ENCODE peak calls at places on chromosome 20, in eight cellular contexts. A is astrocyte, X is fibroblast of lung, J is K562, M is H1, O is neural progenitor cell, Z is endodermal cell, R is HCT116. D is an unnamed sample.
A peak's percentile ranks its signal among the peaks of the same experiment; 100 is the strongest.

GRCh38 chr20:17339000-17339399 is 112.2 kb downstream of the PCSK2 start:
- DNase-seq in A (no peak), X (no peak), J (no peak), M (no peak), O (no peak), Z (no peak), R (no peak), D (no peak)

GRCh38 chr20:35497780-35498189 is 31.7 kb downstream of the C20orf173 start:
- DNase-seq in A (no peak), X (no peak), J (no peak), M (no peak), O (no peak), Z (no peak), R (no peak), D (no peak)

GRCh38 chr20:25145131-25145530 is 50.4 kb upstream of the ENTPD6 start:
- DNase-seq in A (no peak), X (no peak), J (no peak), M (no peak), O (no peak), Z (no peak), R (no peak), D (no peak)

GRCh38 chr20:33811763-33812672 is 870 bp downstream of the CHMP4B start:
- DNase-seq in A (peak; percentile 75), X (peak; percentile 81), J (peak; percentile 61), M (peak; percentile 60), O (peak; percentile 39), Z (peak; percentile 72), R (no peak), D (no peak)

GRCh38 chr20:23435675-23436539 is 3.6 kb upstream of the CSTL1 start:
- DNase-seq in A (no peak), X (no peak), J (no peak), M (no peak), O (no peak), Z (peak; percentile 24), R (no peak), D (peak; percentile 49)

GRCh38 chr20:6679086-6679485 is 88.4 kb upstream of the BMP2 start:
- DNase-seq in A (no peak), X (no peak), J (no peak), M (no peak), O (no peak), Z (peak; percentile 64), R (no peak), D (no peak)

GRCh38 chr20:51411867-51412266 is 130.7 kb downstream of the NFATC2 start:
- DNase-seq in A (no peak), X (no peak), J (no peak), M (no peak), O (peak; percentile 28), Z (no peak), R (no peak), D (no peak)

GRCh38 chr20:56516631-56517030 is 7.9 kb upstream of the FAM209A start:
- DNase-seq in A (no peak), X (no peak), J (no peak), M (no peak), O (no peak), Z (no peak), R (no peak), D (no peak)

GRCh38 chr20:24721891-24722530 is 227.1 kb upstream of the CST7 start:
- DNase-seq in A (no peak), X (no peak), J (no peak), M (peak; percentile 28), O (no peak), Z (peak; percentile 21), R (no peak), D (no peak)

GRCh38 chr20:19274412-19275015 is 62.1 kb downstream of the SLC24A3 start:
- DNase-seq in A (no peak), X (no peak), J (no peak), M (no peak), O (no peak), Z (no peak), R (no peak), D (peak; percentile 66)

DNA sequence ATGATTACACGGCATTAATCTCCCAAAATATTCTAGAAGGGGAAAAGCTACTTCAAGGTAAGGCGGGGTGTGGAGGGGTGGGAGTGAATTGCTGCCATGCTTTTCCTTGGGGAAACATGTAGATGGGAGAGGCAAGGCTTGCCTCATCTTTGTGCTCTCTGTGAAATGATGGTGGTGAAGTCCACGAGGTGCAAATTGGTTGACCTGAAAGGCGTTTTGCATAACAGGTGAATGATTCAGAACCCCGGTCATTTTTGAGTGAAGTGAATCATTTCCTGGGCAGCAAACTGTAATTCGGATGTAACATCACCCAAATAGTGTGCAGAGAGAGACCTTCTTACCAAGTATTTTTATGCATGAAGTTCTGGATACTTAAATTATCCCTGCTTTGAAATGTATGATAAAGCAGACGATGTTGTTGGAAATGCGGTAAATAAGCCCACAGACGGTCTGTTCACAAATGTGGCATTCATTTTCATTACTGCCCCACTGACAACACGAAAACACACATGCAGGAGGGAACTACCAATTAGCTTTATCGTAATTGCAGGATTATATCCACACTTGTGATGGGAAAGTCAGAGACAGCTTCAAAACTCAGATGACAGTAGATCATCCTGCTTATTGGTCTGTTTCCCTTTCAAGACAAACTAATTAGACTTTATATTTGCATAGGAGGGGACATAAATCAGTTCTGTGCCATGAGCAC is 3.0 kb downstream of the CDH4 start:
- DNase-seq in A (peak; percentile 72), X (peak; percentile 82), J (no peak), M (no peak), O (no peak), Z (no peak), R (no peak), D (no peak)
- H3K9ac ChIP-seq in A (peak overlapping the region; percentile 80), X (no peak overlapping the region), J (no peak overlapping the region), M (no peak overlapping the region), O (no peak overlapping the region), Z (no peak overlapping the region), R (no peak overlapping the region), D (no peak overlapping the region)

DNA sequence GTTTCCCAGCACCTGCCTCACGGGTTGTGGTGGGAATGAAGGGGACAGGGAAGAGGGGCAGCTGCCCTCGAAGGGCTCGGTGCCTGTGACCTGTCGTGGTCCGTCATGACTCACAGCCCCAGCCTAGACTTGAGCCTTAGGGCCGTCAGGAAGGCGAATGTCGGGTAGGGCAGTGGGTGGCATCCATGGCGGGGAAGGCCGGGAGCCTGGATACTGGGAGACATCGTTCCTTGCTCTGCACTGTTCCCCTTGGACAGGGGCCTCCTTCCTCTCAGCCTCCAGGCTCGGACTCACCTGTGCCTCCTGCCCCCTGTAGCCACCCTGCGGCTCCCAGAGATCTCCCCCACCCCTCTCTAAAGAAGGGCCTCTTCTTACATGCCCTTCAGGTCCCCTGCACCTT is 52.2 kb upstream of the APCDD1L start:
- DNase-seq in A (no peak), X (no peak), J (no peak), M (no peak), O (no peak), Z (no peak), R (no peak), D (no peak)
- TF ChIP-seq CTCF in A (no peak), X (no peak), J (no peak), M (no peak), O (no peak), Z (no peak), R (no peak), D (no peak)

GRCh38 chr20:62935204-62935967 is 2.6 kb upstream of the GID8 start:
- DNase-seq in A (no peak), X (no peak), J (no peak), M (no peak), O (no peak), Z (no peak), R (no peak), D (no peak)

GRCh38 chr20:62937353-62938104 is 418 bp upstream of the GID8 start:
- DNase-seq in A (peak; percentile 90), X (peak; percentile 95), J (peak; percentile 94), M (peak; percentile 96), O (peak; percentile 99), Z (peak; percentile 98), R (peak; percentile 90), D (peak; percentile 97)

GRCh38 chr20:62933966-62934365 is 4.0 kb upstream of the GID8 start:
- DNase-seq in A (no peak), X (no peak), J (no peak), M (no peak), O (no peak), Z (peak; percentile 42), R (no peak), D (no peak)

GRCh38 chr20:62936996-62937352 is 973 bp upstream of the GID8 start:
- DNase-seq in A (peak; percentile 79), X (peak; percentile 85), J (no peak), M (no peak), O (no peak), Z (no peak), R (no peak), D (no peak)

GRCh38 chr20:62935968-62936585 is 1.9 kb upstream of the GID8 start:
- DNase-seq in A (no peak), X (no peak), J (no peak), M (no peak), O (peak; percentile 75), Z (peak; percentile 55), R (no peak), D (no peak)
- H3K36me3 ChIP-seq in A (peaks cover 5% of the 10 kb centered on the region), X (peaks cover 4% of the 10 kb centered on the region), J (peaks cover 56% of the 10 kb centered on the region), M (no peaks in the 10 kb centered on the region), O (no peaks in the 10 kb centered on the region), Z (peaks cover 37% of the 10 kb centered on the region), R (peaks cover 10% of the 10 kb centered on the region), D (no peaks in the 10 kb centered on the region)

GRCh38 chr20:10536531-10536930 is 101.4 kb downstream of the SLX4IP start:
- DNase-seq in A (no peak), X (peak; percentile 24), J (no peak), M (no peak), O (peak; percentile 27), Z (peak; percentile 82), R (no peak), D (no peak)
- H3K9ac ChIP-seq in A (no peak overlapping the region), X (no peak overlapping the region), J (no peak overlapping the region), M (no peak overlapping the region), O (no peak overlapping the region), Z (no peak overlapping the region), R (no peak overlapping the region), D (no peak overlapping the region)

GRCh38 chr20:1868856-1869255 is 26.4 kb upstream of the SIRPA start:
- DNase-seq in A (peak; percentile 49), X (peak; percentile 66), J (no peak), M (no peak), O (no peak), Z (no peak), R (no peak), D (no peak)
- TF ChIP-seq CTCF in A (no peak), X (no peak), J (no peak), M (no peak), O (no peak), Z (peak; percentile 37), R (no peak), D (no peak)